ENCODE peak calls at places on chromosomes 12 and 14, in nine cellular contexts. One of them, this sample, is unnamed.

GRCh38 chr12:55822228-55822627 is 4.4 kb downstream of the ORMDL2 start:
- DNase-seq in CD8-positive, alpha-beta T cell: no peak
- DNase-seq in T follicular helper cell: no peak
- DNase-seq in omental fat pad: no peak
- DNase-seq in effector memory CD4-positive, alpha-beta T cell: no peak
- DNase-seq in left cardiac atrium: no peak
- DNase-seq in AG09319: no peak
- DNase-seq in naive thymus-derived CD8-positive, alpha-beta T cell: no peak
- DNase-seq in tibial artery: no peak
- DNase-seq in this sample: no peak

GRCh38 chr14:52879958-52880357 is 70.9 kb downstream of the FERMT2 start:
- DNase-seq in CD8-positive, alpha-beta T cell: no peak
- DNase-seq in T follicular helper cell: no peak
- DNase-seq in omental fat pad: no peak
- DNase-seq in effector memory CD4-positive, alpha-beta T cell: no peak
- DNase-seq in left cardiac atrium: no peak
- DNase-seq in AG09319: no peak
- DNase-seq in naive thymus-derived CD8-positive, alpha-beta T cell: no peak
- DNase-seq in tibial artery: no peak
- DNase-seq in this sample: no peak

GRCh38 chr12:1936406-1937320 is 18.2 kb upstream of the CACNA2D4 start:
- DNase-seq in CD8-positive, alpha-beta T cell: no peak
- DNase-seq in T follicular helper cell: no peak
- DNase-seq in omental fat pad: no peak
- DNase-seq in effector memory CD4-positive, alpha-beta T cell: no peak
- DNase-seq in left cardiac atrium: peak
- DNase-seq in AG09319: no peak
- DNase-seq in naive thymus-derived CD8-positive, alpha-beta T cell: no peak
- DNase-seq in tibial artery: peak
- DNase-seq in this sample: no peak

GRCh38 chr14:34718750-34719304 is 4.4 kb upstream of the CFL2 start:
- DNase-seq in CD8-positive, alpha-beta T cell: no peak
- DNase-seq in T follicular helper cell: no peak
- DNase-seq in omental fat pad: no peak
- DNase-seq in effector memory CD4-positive, alpha-beta T cell: no peak
- DNase-seq in left cardiac atrium: no peak
- DNase-seq in AG09319: no peak
- DNase-seq in naive thymus-derived CD8-positive, alpha-beta T cell: no peak
- DNase-seq in tibial artery: no peak
- DNase-seq in this sample: no peak

GRCh38 chr14:72679106-72679505 is 214.8 kb downstream of the DPF3 start:
- DNase-seq in CD8-positive, alpha-beta T cell: no peak
- DNase-seq in T follicular helper cell: no peak
- DNase-seq in omental fat pad: no peak
- DNase-seq in effector memory CD4-positive, alpha-beta T cell: no peak
- DNase-seq in left cardiac atrium: no peak
- DNase-seq in AG09319: no peak
- DNase-seq in naive thymus-derived CD8-positive, alpha-beta T cell: no peak
- DNase-seq in tibial artery: no peak
- DNase-seq in this sample: no peak

GRCh38 chr12:67394600-67394999 is 125.4 kb downstream of the CAND1 start:
- DNase-seq in CD8-positive, alpha-beta T cell: no peak
- DNase-seq in T follicular helper cell: no peak
- DNase-seq in omental fat pad: no peak
- DNase-seq in effector memory CD4-positive, alpha-beta T cell: no peak
- DNase-seq in left cardiac atrium: peak
- DNase-seq in AG09319: peak
- DNase-seq in naive thymus-derived CD8-positive, alpha-beta T cell: no peak
- DNase-seq in tibial artery: peak
- DNase-seq in this sample: no peak

GRCh38 chr12:56636118-56636674 is 6.1 kb upstream of the BAZ2A start:
- DNase-seq in CD8-positive, alpha-beta T cell: peak
- DNase-seq in T follicular helper cell: peak
- DNase-seq in omental fat pad: peak
- DNase-seq in effector memory CD4-positive, alpha-beta T cell: peak
- DNase-seq in left cardiac atrium: peak
- DNase-seq in AG09319: peak
- DNase-seq in naive thymus-derived CD8-positive, alpha-beta T cell: peak
- DNase-seq in tibial artery: peak
- DNase-seq in this sample: peak

GRCh38 chr12:44876554-44877275 is 600 bp upstream of the NELL2 start:
- DNase-seq in CD8-positive, alpha-beta T cell: peak
- DNase-seq in T follicular helper cell: peak
- DNase-seq in omental fat pad: peak
- DNase-seq in effector memory CD4-positive, alpha-beta T cell: no peak
- DNase-seq in left cardiac atrium: peak
- DNase-seq in AG09319: no peak
- DNase-seq in naive thymus-derived CD8-positive, alpha-beta T cell: peak
- DNase-seq in tibial artery: no peak
- DNase-seq in this sample: peak

GRCh38 chr14:41037388-41037787 is 569.3 kb upstream of the LRFN5 start:
- DNase-seq in CD8-positive, alpha-beta T cell: no peak
- DNase-seq in T follicular helper cell: no peak
- DNase-seq in omental fat pad: no peak
- DNase-seq in effector memory CD4-positive, alpha-beta T cell: no peak
- DNase-seq in left cardiac atrium: no peak
- DNase-seq in AG09319: no peak
- DNase-seq in naive thymus-derived CD8-positive, alpha-beta T cell: no peak
- DNase-seq in tibial artery: no peak
- DNase-seq in this sample: no peak

GRCh38 chr14:106556665-106557289 is 1030.4 kb downstream of the TMEM121 start:
- DNase-seq in CD8-positive, alpha-beta T cell: peak
- DNase-seq in T follicular helper cell: peak
- DNase-seq in omental fat pad: peak
- DNase-seq in effector memory CD4-positive, alpha-beta T cell: peak
- DNase-seq in left cardiac atrium: no peak
- DNase-seq in AG09319: no peak
- DNase-seq in naive thymus-derived CD8-positive, alpha-beta T cell: peak
- DNase-seq in tibial artery: no peak
- DNase-seq in this sample: peak

GRCh38 chr12:103399986-103400385 is 95.8 kb downstream of the C12orf42 start:
- DNase-seq in CD8-positive, alpha-beta T cell: no peak
- DNase-seq in T follicular helper cell: no peak
- DNase-seq in omental fat pad: no peak
- DNase-seq in effector memory CD4-positive, alpha-beta T cell: no peak
- DNase-seq in left cardiac atrium: no peak
- DNase-seq in AG09319: no peak
- DNase-seq in naive thymus-derived CD8-positive, alpha-beta T cell: no peak
- DNase-seq in tibial artery: no peak
- DNase-seq in this sample: no peak

GRCh38 chr12:58313091-58313855 is 371.9 kb downstream of the ATP23 start:
- DNase-seq in CD8-positive, alpha-beta T cell: no peak
- DNase-seq in T follicular helper cell: no peak
- DNase-seq in omental fat pad: no peak
- DNase-seq in effector memory CD4-positive, alpha-beta T cell: no peak
- DNase-seq in left cardiac atrium: no peak
- DNase-seq in AG09319: no peak
- DNase-seq in naive thymus-derived CD8-positive, alpha-beta T cell: no peak
- DNase-seq in tibial artery: no peak
- DNase-seq in this sample: no peak

GRCh38 chr14:53215101-53215500 is 62.0 kb upstream of the DDHD1 start:
- DNase-seq in CD8-positive, alpha-beta T cell: no peak
- DNase-seq in T follicular helper cell: no peak
- DNase-seq in omental fat pad: no peak
- DNase-seq in effector memory CD4-positive, alpha-beta T cell: no peak
- DNase-seq in left cardiac atrium: no peak
- DNase-seq in AG09319: no peak
- DNase-seq in naive thymus-derived CD8-positive, alpha-beta T cell: no peak
- DNase-seq in tibial artery: no peak
- DNase-seq in this sample: no peak

GRCh38 chr14:89598548-89599186 is 181.6 kb upstream of the FOXN3 start:
- DNase-seq in CD8-positive, alpha-beta T cell: no peak
- DNase-seq in T follicular helper cell: no peak
- DNase-seq in omental fat pad: no peak
- DNase-seq in effector memory CD4-positive, alpha-beta T cell: no peak
- DNase-seq in left cardiac atrium: no peak
- DNase-seq in AG09319: no peak
- DNase-seq in naive thymus-derived CD8-positive, alpha-beta T cell: no peak
- DNase-seq in tibial artery: no peak
- DNase-seq in this sample: no peak

GRCh38 chr12:114164354-114164753 is 198.2 kb upstream of the RBM19 start:
- DNase-seq in CD8-positive, alpha-beta T cell: no peak
- DNase-seq in T follicular helper cell: no peak
- DNase-seq in omental fat pad: no peak
- DNase-seq in effector memory CD4-positive, alpha-beta T cell: no peak
- DNase-seq in left cardiac atrium: no peak
- DNase-seq in AG09319: no peak
- DNase-seq in naive thymus-derived CD8-positive, alpha-beta T cell: no peak
- DNase-seq in tibial artery: no peak
- DNase-seq in this sample: no peak

GRCh38 chr12:45401008-45401407 is 185.1 kb downstream of the ANO6 start:
- DNase-seq in CD8-positive, alpha-beta T cell: no peak
- DNase-seq in T follicular helper cell: no peak
- DNase-seq in omental fat pad: no peak
- DNase-seq in effector memory CD4-positive, alpha-beta T cell: no peak
- DNase-seq in left cardiac atrium: peak
- DNase-seq in AG09319: no peak
- DNase-seq in naive thymus-derived CD8-positive, alpha-beta T cell: no peak
- DNase-seq in tibial artery: no peak
- DNase-seq in this sample: no peak

GRCh38 chr12:14367097-14367661 is 1.7 kb downstream of the ATF7IP start:
- DNase-seq in CD8-positive, alpha-beta T cell: no peak
- DNase-seq in T follicular helper cell: peak
- DNase-seq in omental fat pad: no peak
- DNase-seq in effector memory CD4-positive, alpha-beta T cell: no peak
- DNase-seq in left cardiac atrium: no peak
- DNase-seq in AG09319: no peak
- DNase-seq in naive thymus-derived CD8-positive, alpha-beta T cell: no peak
- DNase-seq in tibial artery: no peak
- DNase-seq in this sample: no peak

GRCh38 chr12:18430425-18431048 is 169.2 kb downstream of the PIK3C2G start:
- DNase-seq in CD8-positive, alpha-beta T cell: no peak
- DNase-seq in T follicular helper cell: no peak
- DNase-seq in omental fat pad: no peak
- DNase-seq in effector memory CD4-positive, alpha-beta T cell: no peak
- DNase-seq in left cardiac atrium: peak
- DNase-seq in AG09319: peak
- DNase-seq in naive thymus-derived CD8-positive, alpha-beta T cell: no peak
- DNase-seq in tibial artery: no peak
- DNase-seq in this sample: no peak

GRCh38 chr12:126354633-126355032 is 1289.4 kb downstream of the AACS start:
- DNase-seq in CD8-positive, alpha-beta T cell: no peak
- DNase-seq in T follicular helper cell: no peak
- DNase-seq in omental fat pad: no peak
- DNase-seq in effector memory CD4-positive, alpha-beta T cell: no peak
- DNase-seq in left cardiac atrium: no peak
- DNase-seq in AG09319: no peak
- DNase-seq in naive thymus-derived CD8-positive, alpha-beta T cell: no peak
- DNase-seq in tibial artery: no peak
- DNase-seq in this sample: no peak

GRCh38 chr12:57765003-57765697 is 1.7 kb downstream of the CYP27B1 start:
- DNase-seq in CD8-positive, alpha-beta T cell: no peak
- DNase-seq in T follicular helper cell: no peak
- DNase-seq in omental fat pad: no peak
- DNase-seq in effector memory CD4-positive, alpha-beta T cell: peak
- DNase-seq in left cardiac atrium: peak
- DNase-seq in AG09319: no peak
- DNase-seq in naive thymus-derived CD8-positive, alpha-beta T cell: peak
- DNase-seq in tibial artery: no peak
- DNase-seq in this sample: peak

GRCh38 chr14:51552275-51552674 is 99.4 kb upstream of the FRMD6 start:
- DNase-seq in CD8-positive, alpha-beta T cell: no peak
- DNase-seq in T follicular helper cell: no peak
- DNase-seq in omental fat pad: no peak
- DNase-seq in effector memory CD4-positive, alpha-beta T cell: no peak
- DNase-seq in left cardiac atrium: no peak
- DNase-seq in AG09319: no peak
- DNase-seq in naive thymus-derived CD8-positive, alpha-beta T cell: no peak
- DNase-seq in tibial artery: no peak
- DNase-seq in this sample: no peak

GRCh38 chr14:42214981-42215491 is 608.4 kb downstream of the LRFN5 start:
- DNase-seq in CD8-positive, alpha-beta T cell: no peak
- DNase-seq in T follicular helper cell: no peak
- DNase-seq in omental fat pad: no peak
- DNase-seq in effector memory CD4-positive, alpha-beta T cell: no peak
- DNase-seq in left cardiac atrium: no peak
- DNase-seq in AG09319: peak
- DNase-seq in naive thymus-derived CD8-positive, alpha-beta T cell: no peak
- DNase-seq in tibial artery: no peak
- DNase-seq in this sample: no peak

GRCh38 chr12:26274441-26275312 is 79.3 kb downstream of the SSPN start:
- DNase-seq in CD8-positive, alpha-beta T cell: no peak
- DNase-seq in T follicular helper cell: no peak
- DNase-seq in omental fat pad: peak
- DNase-seq in effector memory CD4-positive, alpha-beta T cell: no peak
- DNase-seq in left cardiac atrium: peak
- DNase-seq in AG09319: peak
- DNase-seq in naive thymus-derived CD8-positive, alpha-beta T cell: no peak
- DNase-seq in tibial artery: peak
- DNase-seq in this sample: peak

GRCh38 chr14:69191340-69192111 is at the start of gene EXD2:
- DNase-seq in CD8-positive, alpha-beta T cell: peak
- DNase-seq in T follicular helper cell: peak
- DNase-seq in omental fat pad: peak
- DNase-seq in effector memory CD4-positive, alpha-beta T cell: peak
- DNase-seq in left cardiac atrium: peak
- DNase-seq in AG09319: peak
- DNase-seq in naive thymus-derived CD8-positive, alpha-beta T cell: peak
- DNase-seq in tibial artery: peak
- DNase-seq in this sample: peak

GRCh38 chr12:6936378-6936638 is 7.3 kb upstream of the RNU7-1 start:
- DNase-seq in CD8-positive, alpha-beta T cell: no peak
- DNase-seq in T follicular helper cell: no peak
- DNase-seq in omental fat pad: no peak
- DNase-seq in effector memory CD4-positive, alpha-beta T cell: no peak
- DNase-seq in left cardiac atrium: no peak
- DNase-seq in AG09319: no peak
- DNase-seq in naive thymus-derived CD8-positive, alpha-beta T cell: no peak
- DNase-seq in tibial artery: no peak
- DNase-seq in this sample: no peak

GRCh38 chr12:96033549-96034389 is 1.6 kb downstream of the LTA4H start:
- DNase-seq in CD8-positive, alpha-beta T cell: no peak
- DNase-seq in T follicular helper cell: no peak
- DNase-seq in omental fat pad: no peak
- DNase-seq in effector memory CD4-positive, alpha-beta T cell: no peak
- DNase-seq in left cardiac atrium: no peak
- DNase-seq in AG09319: no peak
- DNase-seq in naive thymus-derived CD8-positive, alpha-beta T cell: no peak
- DNase-seq in tibial artery: no peak
- DNase-seq in this sample: no peak

GRCh38 chr14:92774563-92774962 is 19.5 kb upstream of the GOLGA5 start:
- DNase-seq in CD8-positive, alpha-beta T cell: no peak
- DNase-seq in T follicular helper cell: no peak
- DNase-seq in omental fat pad: no peak
- DNase-seq in effector memory CD4-positive, alpha-beta T cell: no peak
- DNase-seq in left cardiac atrium: no peak
- DNase-seq in AG09319: no peak
- DNase-seq in naive thymus-derived CD8-positive, alpha-beta T cell: no peak
- DNase-seq in tibial artery: no peak
- DNase-seq in this sample: no peak

GRCh38 chr14:75340921-75341320 is 62.3 kb downstream of the FOS start:
- DNase-seq in CD8-positive, alpha-beta T cell: no peak
- DNase-seq in T follicular helper cell: no peak
- DNase-seq in omental fat pad: peak
- DNase-seq in effector memory CD4-positive, alpha-beta T cell: no peak
- DNase-seq in left cardiac atrium: peak
- DNase-seq in AG09319: no peak
- DNase-seq in naive thymus-derived CD8-positive, alpha-beta T cell: no peak
- DNase-seq in tibial artery: peak
- DNase-seq in this sample: no peak

GRCh38 chr12:25151476-25151875 is 43.5 kb downstream of the DNAI7 start:
- DNase-seq in CD8-positive, alpha-beta T cell: no peak
- DNase-seq in T follicular helper cell: no peak
- DNase-seq in omental fat pad: no peak
- DNase-seq in effector memory CD4-positive, alpha-beta T cell: no peak
- DNase-seq in left cardiac atrium: peak
- DNase-seq in AG09319: peak
- DNase-seq in naive thymus-derived CD8-positive, alpha-beta T cell: no peak
- DNase-seq in tibial artery: peak
- DNase-seq in this sample: no peak

GRCh38 chr14:94682061-94682516 is 69.9 kb downstream of the SERPINA3 start:
- DNase-seq in CD8-positive, alpha-beta T cell: no peak
- DNase-seq in T follicular helper cell: no peak
- DNase-seq in omental fat pad: no peak
- DNase-seq in effector memory CD4-positive, alpha-beta T cell: no peak
- DNase-seq in left cardiac atrium: no peak
- DNase-seq in AG09319: no peak
- DNase-seq in naive thymus-derived CD8-positive, alpha-beta T cell: no peak
- DNase-seq in tibial artery: no peak
- DNase-seq in this sample: no peak

GRCh38 chr12:98743362-98743953 is 98.4 kb downstream of the APAF1 start:
- DNase-seq in CD8-positive, alpha-beta T cell: no peak
- DNase-seq in T follicular helper cell: no peak
- DNase-seq in omental fat pad: no peak
- DNase-seq in effector memory CD4-positive, alpha-beta T cell: no peak
- DNase-seq in left cardiac atrium: no peak
- DNase-seq in AG09319: no peak
- DNase-seq in naive thymus-derived CD8-positive, alpha-beta T cell: no peak
- DNase-seq in tibial artery: no peak
- DNase-seq in this sample: peak